ENCODE peak calls at places on chromosomes 2 and 18, in four cellular contexts. One of them, this sample, is unnamed.

GRCh38 chr2:46942143-46942526 is 26.5 kb upstream of the MCFD2 start:
- DNase-seq in astrocyte: no peak
- DNase-seq in lower lobe of right lung: peak
- DNase-seq in activated B cell treated with CpG ODN at 0.5 μM for 24 hours: peak
- DNase-seq in this sample: peak

GRCh38 chr2:68414862-68415261 is 49.8 kb downstream of the PLEK start:
- DNase-seq in astrocyte: no peak
- DNase-seq in lower lobe of right lung: no peak
- DNase-seq in activated B cell treated with CpG ODN at 0.5 μM for 24 hours: no peak
- DNase-seq in this sample: no peak

GRCh38 chr2:184596819-184597411 is 1.4 kb upstream of the ZNF804A start:
- DNase-seq in astrocyte: peak
- DNase-seq in lower lobe of right lung: no peak
- DNase-seq in activated B cell treated with CpG ODN at 0.5 μM for 24 hours: no peak
- DNase-seq in this sample: peak

GRCh38 chr2:55309441-55309840 is 40.4 kb upstream of the MTIF2 start:
- DNase-seq in astrocyte: peak
- DNase-seq in lower lobe of right lung: no peak
- DNase-seq in activated B cell treated with CpG ODN at 0.5 μM for 24 hours: no peak
- DNase-seq in this sample: no peak

GRCh38 chr2:64766841-64767669 is 113.3 kb upstream of the SERTAD2 start:
- DNase-seq in astrocyte: peak
- DNase-seq in lower lobe of right lung: no peak
- DNase-seq in activated B cell treated with CpG ODN at 0.5 μM for 24 hours: no peak
- DNase-seq in this sample: peak

GRCh38 chr2:79619976-79620375 is 107.1 kb downstream of the CTNNA2 start:
- DNase-seq in astrocyte: peak
- DNase-seq in lower lobe of right lung: no peak
- DNase-seq in activated B cell treated with CpG ODN at 0.5 μM for 24 hours: no peak
- DNase-seq in this sample: no peak

GRCh38 chr2:43323810-43324588 is 97.6 kb upstream of the ZFP36L2 start:
- DNase-seq in astrocyte: no peak
- DNase-seq in lower lobe of right lung: no peak
- DNase-seq in activated B cell treated with CpG ODN at 0.5 μM for 24 hours: no peak
- DNase-seq in this sample: no peak

GRCh38 chr2:240232264-240232915 is 91.9 kb upstream of the OTOS start:
- DNase-seq in astrocyte: no peak
- DNase-seq in lower lobe of right lung: no peak
- DNase-seq in activated B cell treated with CpG ODN at 0.5 μM for 24 hours: no peak
- DNase-seq in this sample: no peak

GRCh38 chr2:152421521-152422367 is 86.8 kb downstream of the FMNL2 start:
- DNase-seq in astrocyte: peak
- DNase-seq in lower lobe of right lung: no peak
- DNase-seq in activated B cell treated with CpG ODN at 0.5 μM for 24 hours: no peak
- DNase-seq in this sample: no peak

GRCh38 chr18:74708169-74708568 is 110.5 kb downstream of the ZNF407 start:
- DNase-seq in astrocyte: no peak
- DNase-seq in lower lobe of right lung: no peak
- DNase-seq in activated B cell treated with CpG ODN at 0.5 μM for 24 hours: no peak
- DNase-seq in this sample: no peak

GRCh38 chr2:208556954-208557601 is 150.5 kb downstream of the PTH2R start:
- DNase-seq in astrocyte: no peak
- DNase-seq in lower lobe of right lung: no peak
- DNase-seq in activated B cell treated with CpG ODN at 0.5 μM for 24 hours: no peak
- DNase-seq in this sample: no peak

GRCh38 chr2:84301717-84302116 is 157.4 kb downstream of the SUCLG1 start:
- DNase-seq in astrocyte: no peak
- DNase-seq in lower lobe of right lung: no peak
- DNase-seq in activated B cell treated with CpG ODN at 0.5 μM for 24 hours: no peak
- DNase-seq in this sample: no peak

GRCh38 chr18:23719634-23720201 is 30.5 kb downstream of the LAMA3 start:
- DNase-seq in astrocyte: peak
- DNase-seq in lower lobe of right lung: no peak
- DNase-seq in activated B cell treated with CpG ODN at 0.5 μM for 24 hours: no peak
- DNase-seq in this sample: no peak

GRCh38 chr18:23856466-23857175 is 157.9 kb upstream of the TTC39C start:
- DNase-seq in astrocyte: no peak
- DNase-seq in lower lobe of right lung: no peak
- DNase-seq in activated B cell treated with CpG ODN at 0.5 μM for 24 hours: no peak
- DNase-seq in this sample: no peak

GRCh38 chr18:27839141-27839540 is 337.8 kb downstream of the CDH2 start:
- DNase-seq in astrocyte: peak
- DNase-seq in lower lobe of right lung: no peak
- DNase-seq in activated B cell treated with CpG ODN at 0.5 μM for 24 hours: no peak
- DNase-seq in this sample: no peak

GRCh38 chr2:233844064-233844807 is 10.1 kb downstream of the HJURP start:
- DNase-seq in astrocyte: no peak
- DNase-seq in lower lobe of right lung: no peak
- DNase-seq in activated B cell treated with CpG ODN at 0.5 μM for 24 hours: no peak
- DNase-seq in this sample: no peak

GRCh38 chr2:72754628-72755320 is 71.1 kb downstream of the EXOC6B start:
- DNase-seq in astrocyte: peak
- DNase-seq in lower lobe of right lung: no peak
- DNase-seq in activated B cell treated with CpG ODN at 0.5 μM for 24 hours: no peak
- DNase-seq in this sample: no peak

GRCh38 chr2:48551548-48551947 is 21.6 kb downstream of the STON1 start:
- DNase-seq in astrocyte: peak
- DNase-seq in lower lobe of right lung: no peak
- DNase-seq in activated B cell treated with CpG ODN at 0.5 μM for 24 hours: no peak
- DNase-seq in this sample: no peak

GRCh38 chr2:109612991-109613921 is 510 bp downstream of the SEPTIN10 start:
- DNase-seq in astrocyte: peak
- DNase-seq in lower lobe of right lung: peak
- DNase-seq in activated B cell treated with CpG ODN at 0.5 μM for 24 hours: no peak
- DNase-seq in this sample: no peak

GRCh38 chr2:1869987-1870386 is 125.7 kb upstream of the PXDN start:
- DNase-seq in astrocyte: peak
- DNase-seq in lower lobe of right lung: no peak
- DNase-seq in activated B cell treated with CpG ODN at 0.5 μM for 24 hours: no peak
- DNase-seq in this sample: no peak

GRCh38 chr2:171309727-171310265 is 124.0 kb downstream of the METTL8 start:
- DNase-seq in astrocyte: no peak
- DNase-seq in lower lobe of right lung: no peak
- DNase-seq in activated B cell treated with CpG ODN at 0.5 μM for 24 hours: no peak
- DNase-seq in this sample: no peak

GRCh38 chr2:54459037-54459441 is 2.9 kb downstream of the SPTBN1 start:
- DNase-seq in astrocyte: peak
- DNase-seq in lower lobe of right lung: no peak
- DNase-seq in activated B cell treated with CpG ODN at 0.5 μM for 24 hours: no peak
- DNase-seq in this sample: no peak

GRCh38 chr2:195848119-195848899 is 191.3 kb downstream of the SLC39A10 start:
- DNase-seq in astrocyte: no peak
- DNase-seq in lower lobe of right lung: no peak
- DNase-seq in activated B cell treated with CpG ODN at 0.5 μM for 24 hours: no peak
- DNase-seq in this sample: no peak

GRCh38 chr18:51568151-51568550 is 370.7 kb upstream of the MEX3C start:
- DNase-seq in astrocyte: no peak
- DNase-seq in lower lobe of right lung: no peak
- DNase-seq in activated B cell treated with CpG ODN at 0.5 μM for 24 hours: no peak
- DNase-seq in this sample: no peak

GRCh38 chr18:43919565-43919964 is 642.3 kb upstream of the SYT4 start:
- DNase-seq in astrocyte: peak
- DNase-seq in lower lobe of right lung: no peak
- DNase-seq in activated B cell treated with CpG ODN at 0.5 μM for 24 hours: no peak
- DNase-seq in this sample: no peak

GRCh38 chr2:172844021-172844420 is 108.4 kb downstream of the RAPGEF4 start:
- DNase-seq in astrocyte: no peak
- DNase-seq in lower lobe of right lung: no peak
- DNase-seq in activated B cell treated with CpG ODN at 0.5 μM for 24 hours: no peak
- DNase-seq in this sample: no peak

GRCh38 chr18:23458830-23459529 is 5.9 kb downstream of the RIOK3 start:
- DNase-seq in astrocyte: no peak
- DNase-seq in lower lobe of right lung: no peak
- DNase-seq in activated B cell treated with CpG ODN at 0.5 μM for 24 hours: no peak
- DNase-seq in this sample: no peak

GRCh38 chr2:204473224-204473623 is 72.1 kb upstream of the PARD3B start:
- DNase-seq in astrocyte: no peak
- DNase-seq in lower lobe of right lung: no peak
- DNase-seq in activated B cell treated with CpG ODN at 0.5 μM for 24 hours: no peak
- DNase-seq in this sample: no peak

DNA sequence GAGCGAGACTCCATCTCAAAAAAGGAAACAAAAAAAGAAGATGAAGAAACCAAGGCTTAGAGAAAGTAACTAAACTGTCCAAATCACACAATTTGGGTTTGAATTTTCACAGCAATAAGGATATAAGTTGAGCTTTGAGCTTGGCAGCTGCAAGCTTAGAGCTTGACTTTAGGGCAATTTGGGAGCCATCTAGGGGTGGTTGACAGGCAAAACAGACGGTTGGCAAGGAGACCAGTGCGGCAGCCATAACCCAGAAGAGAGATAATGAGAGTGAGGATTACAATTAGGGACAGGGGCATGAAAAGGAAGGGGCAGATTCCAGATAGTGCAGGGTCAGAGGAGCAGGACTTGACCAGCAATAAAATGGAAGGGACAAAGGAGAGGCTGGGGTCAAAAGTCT is 382.2 kb upstream of the HNRNPA3 start:
- DNase-seq in astrocyte: no peak
- DNase-seq in lower lobe of right lung: no peak
- DNase-seq in activated B cell treated with CpG ODN at 0.5 μM for 24 hours: no peak
- DNase-seq in this sample: peak
- TF ChIP-seq CTCF in astrocyte: no peak
- TF ChIP-seq CTCF in lower lobe of right lung: no peak
- TF ChIP-seq CTCF in activated B cell treated with CpG ODN at 0.5 μM for 24 hours: no peak
- TF ChIP-seq CTCF in this sample: no peak

GRCh38 chr2:179596018-179596417 is 265.4 kb downstream of the ZNF385B start:
- DNase-seq in astrocyte: peak
- DNase-seq in lower lobe of right lung: no peak
- DNase-seq in activated B cell treated with CpG ODN at 0.5 μM for 24 hours: no peak
- DNase-seq in this sample: no peak
- TF ChIP-seq CTCF in astrocyte: no peak
- TF ChIP-seq CTCF in lower lobe of right lung: no peak
- TF ChIP-seq CTCF in activated B cell treated with CpG ODN at 0.5 μM for 24 hours: no peak
- TF ChIP-seq CTCF in this sample: no peak

DNA sequence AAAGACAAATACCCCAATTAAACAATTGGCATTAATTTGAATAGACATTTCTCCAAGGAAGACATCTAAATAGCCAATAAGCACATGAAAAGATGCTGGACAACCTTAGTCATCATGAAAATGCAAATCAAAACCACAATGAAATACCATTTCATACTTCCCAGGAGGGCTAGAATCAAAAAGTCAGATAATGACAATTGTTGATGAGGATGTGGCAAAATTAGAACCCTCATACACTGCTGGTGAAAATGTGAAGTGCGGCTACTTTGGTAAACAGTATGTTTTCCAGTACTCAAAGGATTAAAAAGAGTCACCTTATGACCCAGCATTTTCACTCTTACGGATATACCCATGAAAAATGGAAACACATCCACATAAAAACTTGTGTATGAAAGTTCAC is 91.6 kb downstream of the FIGN start:
- DNase-seq in astrocyte: peak
- DNase-seq in lower lobe of right lung: no peak
- DNase-seq in activated B cell treated with CpG ODN at 0.5 μM for 24 hours: no peak
- DNase-seq in this sample: no peak
- TF ChIP-seq CTCF in astrocyte: peak
- TF ChIP-seq CTCF in lower lobe of right lung: no peak
- TF ChIP-seq CTCF in activated B cell treated with CpG ODN at 0.5 μM for 24 hours: no peak
- TF ChIP-seq CTCF in this sample: no peak

DNA sequence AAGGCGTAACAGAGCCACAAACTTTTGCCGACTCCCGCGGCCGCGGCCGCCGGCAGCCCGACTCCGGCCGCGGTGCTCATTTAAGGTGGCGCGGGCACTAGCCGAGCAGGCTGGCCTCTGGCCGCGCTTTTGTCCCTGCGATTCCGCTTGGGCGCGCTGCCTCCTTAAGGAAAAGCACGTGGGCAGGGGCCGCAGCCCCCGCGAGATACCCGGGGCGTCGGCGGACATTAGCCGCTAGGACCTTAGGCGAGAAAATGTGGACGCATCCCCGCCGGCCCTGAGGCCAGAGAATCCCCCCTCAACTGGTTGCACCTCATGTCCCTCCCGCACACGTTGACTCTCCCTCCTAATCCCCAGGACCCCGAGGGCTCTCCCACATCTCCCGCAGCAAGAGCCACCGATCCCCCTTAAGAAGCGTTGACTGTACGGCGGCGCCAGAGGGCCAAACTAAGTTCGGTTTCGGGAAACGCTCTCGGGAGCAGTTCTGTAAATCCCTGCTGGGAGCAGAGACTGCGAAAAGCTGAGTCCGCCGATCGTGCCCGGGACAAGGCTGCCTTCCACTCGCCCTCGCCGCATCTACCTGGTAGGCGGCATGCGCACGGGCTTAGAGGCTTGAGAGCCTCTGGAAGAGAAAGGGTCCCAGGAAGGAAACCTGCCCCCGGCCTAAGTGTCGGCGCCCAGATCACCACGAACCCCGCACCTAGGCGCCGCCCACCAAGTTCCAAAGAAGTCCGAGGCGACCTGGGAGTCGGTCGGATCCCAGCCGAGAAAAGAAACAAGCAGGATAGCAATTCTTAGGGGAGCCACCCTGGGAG is 1.8 kb upstream of the SATB2 start:
- DNase-seq in astrocyte: peak
- DNase-seq in lower lobe of right lung: peak
- DNase-seq in activated B cell treated with CpG ODN at 0.5 μM for 24 hours: peak
- DNase-seq in this sample: peak
- TF ChIP-seq CTCF in astrocyte: no peak
- TF ChIP-seq CTCF in lower lobe of right lung: no peak
- TF ChIP-seq CTCF in activated B cell treated with CpG ODN at 0.5 μM for 24 hours: no peak
- TF ChIP-seq CTCF in this sample: no peak

GRCh38 chr18:1463981-1464380 is 559.3 kb downstream of the ADCYAP1 start:
- DNase-seq in astrocyte: no peak
- DNase-seq in lower lobe of right lung: no peak
- DNase-seq in activated B cell treated with CpG ODN at 0.5 μM for 24 hours: no peak
- DNase-seq in this sample: no peak

GRCh38 chr18:1467461-1467964 is 562.8 kb downstream of the ADCYAP1 start:
- DNase-seq in astrocyte: no peak
- DNase-seq in lower lobe of right lung: no peak
- DNase-seq in activated B cell treated with CpG ODN at 0.5 μM for 24 hours: no peak
- DNase-seq in this sample: no peak

GRCh38 chr18:1468550-1468949 is 563.9 kb downstream of the ADCYAP1 start:
- DNase-seq in astrocyte: no peak
- DNase-seq in lower lobe of right lung: no peak
- DNase-seq in activated B cell treated with CpG ODN at 0.5 μM for 24 hours: no peak
- DNase-seq in this sample: no peak

GRCh38 chr18:1466035-1466434 is 561.4 kb downstream of the ADCYAP1 start:
- DNase-seq in astrocyte: no peak
- DNase-seq in lower lobe of right lung: no peak
- DNase-seq in activated B cell treated with CpG ODN at 0.5 μM for 24 hours: no peak
- DNase-seq in this sample: no peak

GRCh38 chr18:1464444-1465217 is 560.0 kb downstream of the ADCYAP1 start:
- DNase-seq in astrocyte: no peak
- DNase-seq in lower lobe of right lung: no peak
- DNase-seq in activated B cell treated with CpG ODN at 0.5 μM for 24 hours: no peak
- DNase-seq in this sample: no peak
- TF ChIP-seq CTCF in astrocyte: no peak
- TF ChIP-seq CTCF in lower lobe of right lung: no peak
- TF ChIP-seq CTCF in activated B cell treated with CpG ODN at 0.5 μM for 24 hours: no peak
- TF ChIP-seq CTCF in this sample: no peak

This sample was measured in GM20000.